ENCODE peak calls at places on chromosomes 2 and 18, in nine cellular contexts. W, O, V, X, N, L, E, H and T are unnamed samples.

GRCh38 chr2:35503738-35504160 is 851.8 kb upstream of the CRIM1 start:
- DNase-seq in W (no peak), O (no peak), V (peak; percentile 9), X (no peak), N (no peak), L (no peak), E (no peak), H (no peak), T (peak; percentile 56)

GRCh38 chr2:47049502-47049901 is 105.6 kb downstream of the STPG4 start:
- DNase-seq in W (no peak), O (no peak), V (no peak), X (no peak), N (no peak), L (no peak), E (no peak), H (no peak), T (no peak)

GRCh38 chr2:240411261-240412160 is 24.0 kb upstream of the GPC1 start:
- DNase-seq in W (no peak), O (no peak), V (no peak), X (no peak), N (no peak), L (no peak), E (no peak), H (peak; percentile 36), T (no peak)

GRCh38 chr2:167844714-167845530 is 402.5 kb downstream of the STK39 start:
- DNase-seq in W (no peak), O (no peak), V (peak; percentile 11), X (no peak), N (no peak), L (no peak), E (peak; percentile 1), H (peak; percentile 97), T (peak; percentile 4)

GRCh38 chr2:113111121-113111520 is 16.3 kb upstream of the IL1RN start:
- DNase-seq in W (no peak), O (no peak), V (no peak), X (no peak), N (no peak), L (no peak), E (no peak), H (no peak), T (no peak)

GRCh38 chr2:118882693-118883336 is 35.4 kb upstream of the EN1 start:
- DNase-seq in W (peak; percentile 80), O (peak; percentile 45), V (peak; percentile 82), X (no peak), N (peak; percentile 70), L (peak; percentile 20), E (peak; percentile 74), H (peak; percentile 91), T (peak; percentile 58)

GRCh38 chr2:50720695-50721314 is 311.1 kb downstream of the NRXN1 start:
- DNase-seq in W (no peak), O (no peak), V (no peak), X (no peak), N (no peak), L (peak; percentile 18), E (no peak), H (peak; percentile 61), T (no peak)

GRCh38 chr2:61254536-61254935 is 92.5 kb downstream of the C2orf74 start:
- DNase-seq in W (no peak), O (no peak), V (no peak), X (no peak), N (no peak), L (no peak), E (no peak), H (no peak), T (no peak)

GRCh38 chr18:25144835-25145234 is 207.1 kb downstream of the ZNF521 start:
- DNase-seq in W (no peak), O (peak; percentile 6), V (peak; percentile 17), X (no peak), N (no peak), L (no peak), E (no peak), H (no peak), T (no peak)